ENCODE peak calls at places on chromosome 14, in four cellular contexts. One of them, this sample, is unnamed. For H3K9me3, the result is how much of the 10 kb centered on the place peaks cover.

GRCh38 chr14:91253795-91254323 is 9.4 kb upstream of the GPR68 start:
- DNase-seq in adipocyte: no peak
- DNase-seq in tibial nerve: no peak
- DNase-seq in sigmoid colon: no peak
- DNase-seq in this sample: no peak

GRCh38 chr14:56300495-56300894 is 182.3 kb downstream of the PELI2 start:
- DNase-seq in adipocyte: peak
- DNase-seq in tibial nerve: no peak
- DNase-seq in sigmoid colon: no peak
- DNase-seq in this sample: no peak

GRCh38 chr14:96096639-96097610 is 57.8 kb downstream of the C14orf132 start:
- DNase-seq in sigmoid colon: no peak
- DNase-seq in tibial nerve: no peak
- DNase-seq in adipocyte: no peak
- DNase-seq in this sample: no peak

GRCh38 chr14:99416909-99417308 is 63.8 kb downstream of the SETD3 start:
- DNase-seq in adipocyte: no peak
- DNase-seq in tibial nerve: no peak
- DNase-seq in sigmoid colon: no peak
- DNase-seq in this sample: no peak

GRCh38 chr14:37116933-37117844 is 55.2 kb downstream of the SLC25A21 start:
- DNase-seq in adipocyte: peak
- DNase-seq in sigmoid colon: no peak
- DNase-seq in tibial nerve: no peak
- DNase-seq in this sample: no peak

GRCh38 chr14:34325493-34325892 is 136.5 kb downstream of the SPTSSA start:
- DNase-seq in tibial nerve: no peak
- DNase-seq in adipocyte: no peak
- DNase-seq in sigmoid colon: no peak
- DNase-seq in this sample: no peak

GRCh38 chr14:23512156-23512555 is 39.4 kb downstream of the ZFHX2 start:
- DNase-seq in sigmoid colon: no peak
- DNase-seq in adipocyte: no peak
- DNase-seq in tibial nerve: no peak
- DNase-seq in this sample: no peak

GRCh38 chr14:47917344-47917954 is 242.0 kb upstream of the MDGA2 start:
- DNase-seq in sigmoid colon: no peak
- DNase-seq in tibial nerve: no peak
- DNase-seq in adipocyte: peak
- DNase-seq in this sample: no peak

GRCh38 chr14:69666112-69666511 is 54.7 kb downstream of the SUSD6 start:
- DNase-seq in sigmoid colon: no peak
- DNase-seq in adipocyte: peak
- DNase-seq in tibial nerve: no peak
- DNase-seq in this sample: no peak

GRCh38 chr14:47148686-47149085 is 497.1 kb upstream of the RPL10L start:
- DNase-seq in sigmoid colon: no peak
- DNase-seq in tibial nerve: no peak
- DNase-seq in adipocyte: no peak
- DNase-seq in this sample: no peak

GRCh38 chr14:80202888-80203562 is 8.3 kb downstream of the DIO2 start:
- DNase-seq in adipocyte: no peak
- DNase-seq in sigmoid colon: no peak
- DNase-seq in tibial nerve: no peak
- DNase-seq in this sample: no peak

GRCh38 chr14:65151329-65152010 is 49.2 kb upstream of the MAX start:
- DNase-seq in tibial nerve: no peak
- DNase-seq in sigmoid colon: no peak
- DNase-seq in adipocyte: no peak
- DNase-seq in this sample: no peak

GRCh38 chr14:58151701-58152568 is at the start of gene ARMH4:
- DNase-seq in tibial nerve: peak
- DNase-seq in sigmoid colon: peak
- DNase-seq in adipocyte: peak
- DNase-seq in this sample: peak

GRCh38 chr14:103932791-103933490 is 4.7 kb downstream of the TDRD9 start:
- DNase-seq in adipocyte: no peak
- DNase-seq in tibial nerve: no peak
- DNase-seq in sigmoid colon: no peak
- DNase-seq in this sample: no peak

GRCh38 chr14:25009891-25010290 is 40.1 kb downstream of the STXBP6 start:
- DNase-seq in tibial nerve: no peak
- DNase-seq in adipocyte: peak
- DNase-seq in sigmoid colon: no peak
- DNase-seq in this sample: no peak

GRCh38 chr14:69036757-69037506 is 57.8 kb upstream of the ACTN1 start:
- DNase-seq in tibial nerve: no peak
- DNase-seq in adipocyte: no peak
- DNase-seq in sigmoid colon: no peak
- DNase-seq in this sample: no peak

GRCh38 chr14:96478119-96478518 is 24.1 kb upstream of the PAPOLA start:
- DNase-seq in adipocyte: no peak
- DNase-seq in sigmoid colon: no peak
- DNase-seq in tibial nerve: no peak
- DNase-seq in this sample: no peak

GRCh38 chr14:98173291-98173690 is 1098.7 kb downstream of the BCL11B start:
- DNase-seq in tibial nerve: no peak
- DNase-seq in sigmoid colon: no peak
- DNase-seq in adipocyte: no peak
- DNase-seq in this sample: peak

GRCh38 chr14:81315344-81315743 is 84.8 kb downstream of the STON2 start:
- DNase-seq in sigmoid colon: no peak
- DNase-seq in adipocyte: no peak
- DNase-seq in tibial nerve: no peak
- DNase-seq in this sample: no peak

GRCh38 chr14:61749867-61750266 is 12.4 kb upstream of the SNAPC1 start:
- DNase-seq in sigmoid colon: no peak
- DNase-seq in adipocyte: no peak
- DNase-seq in tibial nerve: no peak
- DNase-seq in this sample: no peak

GRCh38 chr14:101506921-101507300 is 54.4 kb upstream of the DIO3 start:
- DNase-seq in adipocyte: no peak
- DNase-seq in sigmoid colon: peak
- DNase-seq in tibial nerve: peak
- DNase-seq in this sample: no peak

GRCh38 chr14:100441271-100441947 is 118.3 kb downstream of the SLC25A47 start:
- DNase-seq in sigmoid colon: no peak
- DNase-seq in tibial nerve: no peak
- DNase-seq in adipocyte: no peak
- DNase-seq in this sample: no peak

GRCh38 chr14:59439256-59440015 is 25.7 kb downstream of the GPR135 start:
- DNase-seq in adipocyte: peak
- DNase-seq in sigmoid colon: no peak
- DNase-seq in tibial nerve: no peak
- DNase-seq in this sample: no peak

GRCh38 chr14:74324945-74325361 is 22.2 kb upstream of the ABCD4 start:
- DNase-seq in adipocyte: peak
- DNase-seq in sigmoid colon: no peak
- DNase-seq in tibial nerve: no peak
- DNase-seq in this sample: no peak

GRCh38 chr14:21057803-21058675 is at the start of gene RNASE8:
- DNase-seq in adipocyte: no peak
- DNase-seq in tibial nerve: no peak
- DNase-seq in sigmoid colon: no peak
- DNase-seq in this sample: no peak

GRCh38 chr14:89327771-89328212 is 89.2 kb downstream of the FOXN3 start:
- DNase-seq in tibial nerve: no peak
- DNase-seq in sigmoid colon: no peak
- DNase-seq in adipocyte: peak
- DNase-seq in this sample: no peak

GRCh38 chr14:24483604-24484252 is 24.3 kb downstream of the CMA1 start:
- DNase-seq in adipocyte: no peak
- DNase-seq in tibial nerve: no peak
- DNase-seq in sigmoid colon: no peak
- DNase-seq in this sample: no peak

GRCh38 chr14:66468778-66469367 is 17.3 kb upstream of the CCDC196 start:
- DNase-seq in sigmoid colon: no peak
- DNase-seq in tibial nerve: no peak
- DNase-seq in adipocyte: no peak
- DNase-seq in this sample: no peak

DNA sequence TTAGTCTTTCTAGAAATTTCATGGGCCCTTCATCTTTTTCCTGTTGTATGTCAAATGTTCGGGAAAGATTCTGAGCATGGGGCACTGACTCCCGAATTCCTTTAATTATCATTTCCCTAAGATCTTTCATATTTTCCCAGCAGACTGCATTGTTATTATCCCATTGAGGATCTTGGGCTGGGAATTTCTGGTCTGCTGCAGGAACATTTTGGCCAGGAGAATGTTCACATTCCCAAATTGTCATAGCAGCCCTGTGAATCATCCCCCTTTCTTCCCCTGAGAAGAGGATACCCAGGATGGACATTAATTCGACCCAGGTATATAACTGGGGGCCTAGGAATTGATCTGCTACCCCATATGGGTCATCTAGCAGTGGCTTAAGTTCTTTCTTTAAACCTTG is 112.5 kb downstream of the RIN3 start:
- DNase-seq in tibial nerve: no peak
- DNase-seq in adipocyte: no peak
- DNase-seq in sigmoid colon: no peak
- DNase-seq in this sample: no peak
- H3K9me3 ChIP-seq in tibial nerve: under half
- H3K9me3 ChIP-seq in adipocyte: under half
- H3K9me3 ChIP-seq in sigmoid colon: under half
- H3K9me3 ChIP-seq in this sample: under half

DNA sequence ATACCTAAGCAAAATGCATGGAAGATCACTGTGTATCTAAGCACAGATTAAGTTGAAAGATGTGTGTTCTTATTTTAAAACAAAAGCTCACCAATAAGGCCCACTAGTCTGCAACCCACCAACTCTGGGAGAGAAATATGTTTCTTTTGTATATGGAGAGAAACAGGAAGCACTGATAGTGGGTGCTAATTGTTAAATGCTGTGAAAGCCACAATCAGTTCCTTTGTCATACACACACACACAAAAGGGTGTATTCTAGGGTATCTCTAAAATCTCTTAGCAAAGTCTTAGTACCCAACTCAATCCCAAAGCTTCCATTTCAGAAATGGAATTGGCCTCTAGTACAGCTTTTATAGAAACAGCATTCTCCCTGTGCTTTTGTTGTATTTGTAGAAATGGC is 272.7 kb upstream of the FLRT2 start:
- DNase-seq in adipocyte: no peak
- DNase-seq in tibial nerve: no peak
- DNase-seq in sigmoid colon: no peak
- DNase-seq in this sample: no peak
- H3K9me3 ChIP-seq in adipocyte: under half
- H3K9me3 ChIP-seq in tibial nerve: under half
- H3K9me3 ChIP-seq in sigmoid colon: under half
- H3K9me3 ChIP-seq in this sample: under half

GRCh38 chr14:106508216-106508615 is 981.8 kb downstream of the TMEM121 start:
- DNase-seq in tibial nerve: no peak
- DNase-seq in sigmoid colon: no peak
- DNase-seq in adipocyte: no peak
- DNase-seq in this sample: no peak

GRCh38 chr14:106509795-106510194 is 983.4 kb downstream of the TMEM121 start:
- DNase-seq in sigmoid colon: no peak
- DNase-seq in adipocyte: no peak
- DNase-seq in tibial nerve: no peak
- DNase-seq in this sample: no peak

GRCh38 chr14:106507354-106507753 is 981.0 kb downstream of the TMEM121 start:
- DNase-seq in adipocyte: no peak
- DNase-seq in tibial nerve: no peak
- DNase-seq in sigmoid colon: no peak
- DNase-seq in this sample: no peak

GRCh38 chr14:106509176-106509575 is 982.8 kb downstream of the TMEM121 start:
- DNase-seq in sigmoid colon: no peak
- DNase-seq in tibial nerve: no peak
- DNase-seq in adipocyte: no peak
- DNase-seq in this sample: no peak

GRCh38 chr14:106506901-106507305 is 980.5 kb downstream of the TMEM121 start:
- DNase-seq in sigmoid colon: no peak
- DNase-seq in adipocyte: no peak
- DNase-seq in tibial nerve: no peak
- DNase-seq in this sample: no peak
- H3K9me3 ChIP-seq in sigmoid colon: under half
- H3K9me3 ChIP-seq in adipocyte: under half
- H3K9me3 ChIP-seq in tibial nerve: under half
- H3K9me3 ChIP-seq in this sample: under half

DNA sequence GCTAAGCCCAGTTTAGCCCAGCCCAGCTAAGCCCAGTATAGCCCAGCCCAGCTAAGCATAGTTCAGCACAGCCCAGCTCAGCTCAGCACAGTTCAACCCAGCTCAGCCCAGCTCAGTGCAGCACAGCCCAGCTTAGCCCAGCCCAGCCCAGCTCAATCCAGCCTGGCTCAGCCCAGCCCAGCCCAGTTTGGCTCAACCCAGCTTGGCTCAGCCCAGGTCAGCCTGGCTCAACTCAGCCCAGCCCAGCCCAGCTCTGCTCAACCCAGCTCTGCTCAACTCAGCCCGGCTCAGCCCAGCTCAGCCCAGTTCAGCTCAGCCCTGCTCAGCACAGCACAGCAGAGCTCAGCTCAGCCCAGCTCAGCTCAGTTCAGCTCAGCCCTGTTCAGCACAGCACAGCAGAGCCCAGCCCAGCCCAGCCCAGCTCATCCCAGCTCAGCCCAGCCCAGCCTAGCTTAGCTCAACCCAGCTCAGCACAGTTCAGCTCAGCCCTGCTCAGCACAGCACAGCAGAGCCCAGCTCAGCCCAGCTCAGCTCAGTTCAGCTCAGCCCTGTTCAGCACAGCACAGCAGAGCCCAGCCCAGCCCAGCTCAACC is 330.9 kb downstream of the TMEM121 start:
- DNase-seq in adipocyte: no peak
- DNase-seq in tibial nerve: peak
- DNase-seq in sigmoid colon: peak
- DNase-seq in this sample: no peak
- H3K9me3 ChIP-seq in adipocyte: under half
- H3K9me3 ChIP-seq in tibial nerve: under half
- H3K9me3 ChIP-seq in sigmoid colon: under half
- H3K9me3 ChIP-seq in this sample: under half

GRCh38 chr14:63594455-63595372 is 47.0 kb downstream of the WDR89 start:
- DNase-seq in tibial nerve: no peak
- DNase-seq in sigmoid colon: no peak
- DNase-seq in adipocyte: no peak
- DNase-seq in this sample: no peak

GRCh38 chr14:63596998-63597658 is 44.5 kb downstream of the WDR89 start:
- DNase-seq in adipocyte: no peak
- DNase-seq in tibial nerve: no peak
- DNase-seq in sigmoid colon: no peak
- DNase-seq in this sample: no peak

GRCh38 chr14:63604626-63605025 is 37.0 kb downstream of the WDR89 start:
- DNase-seq in sigmoid colon: no peak
- DNase-seq in tibial nerve: no peak
- DNase-seq in adipocyte: no peak
- DNase-seq in this sample: no peak

GRCh38 chr14:63603749-63604277 is 37.9 kb downstream of the WDR89 start:
- DNase-seq in sigmoid colon: no peak
- DNase-seq in adipocyte: no peak
- DNase-seq in tibial nerve: no peak
- DNase-seq in this sample: no peak

DNA sequence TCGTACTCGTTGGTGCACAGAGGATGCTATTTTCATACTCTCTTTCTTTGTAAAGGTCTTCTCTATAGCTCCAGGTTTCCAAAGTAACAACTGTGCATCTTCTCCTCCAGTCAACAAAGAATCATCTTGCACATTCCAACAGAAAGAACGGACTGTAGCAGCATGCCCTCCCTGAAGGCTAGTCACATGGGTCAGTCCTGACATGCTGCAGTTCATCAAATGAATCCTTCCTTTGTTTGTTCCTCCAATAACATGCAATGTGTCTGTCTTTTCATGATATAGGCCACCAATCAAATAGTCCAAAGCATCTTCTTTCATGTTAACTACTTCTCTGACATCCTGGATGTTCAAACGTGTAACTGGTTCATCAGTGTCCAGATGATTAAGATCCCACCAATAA is 42.9 kb downstream of the WDR89 start:
- DNase-seq in adipocyte: no peak
- DNase-seq in sigmoid colon: no peak
- DNase-seq in tibial nerve: no peak
- DNase-seq in this sample: no peak
- H3K9me3 ChIP-seq in adipocyte: under half
- H3K9me3 ChIP-seq in sigmoid colon: under half
- H3K9me3 ChIP-seq in tibial nerve: under half
- H3K9me3 ChIP-seq in this sample: under half